ENCODE peak calls at places on chromosome 22, in four cellular contexts. T is HCT116, S is K562, P is SK-N-SH. B is an unnamed sample.

GRCh38 chr22:49216579-49216978 is 611.1 kb downstream of the BRD1 start:
- DNase-seq in T (no peak), S (no peak), P (no peak), B (no peak)

GRCh38 chr22:39478461-39478860 is 21.6 kb downstream of the MGAT3 start:
- DNase-seq in P (no peak), T (no peak), S (peak), B (no peak)

GRCh38 chr22:25753252-25753651 is 11.3 kb downstream of the MYO18B start:
- DNase-seq in T (no peak), P (no peak), S (no peak), B (no peak)

GRCh38 chr22:38172016-38172431 is 9.6 kb downstream of the PLA2G6 start:
- DNase-seq in S (no peak), P (no peak), T (no peak), B (no peak)

GRCh38 chr22:25051073-25051472 is 98.6 kb downstream of the KIAA1671 start:
- DNase-seq in P (peak), T (peak), S (no peak), B (no peak)

GRCh38 chr22:49237703-49238102 is 590.0 kb downstream of the BRD1 start:
- DNase-seq in P (no peak), T (no peak), S (no peak), B (no peak)

GRCh38 chr22:20315337-20316216 is 4.3 kb downstream of the DGCR6L start:
- DNase-seq in S (peak), P (no peak), T (no peak), B (no peak)

GRCh38 chr22:39277135-39277607 is 32.4 kb upstream of the PDGFB start:
- DNase-seq in S (no peak), T (no peak), P (no peak), B (no peak)

GRCh38 chr22:40512426-40513136 is 123.9 kb downstream of the MRTFA start:
- DNase-seq in S (no peak), P (no peak), T (no peak), B (peak)

GRCh38 chr22:32814289-32814865 is 12.9 kb downstream of the TIMP3 start:
- DNase-seq in S (no peak), P (no peak), T (no peak), B (no peak)

GRCh38 chr22:26065847-26066246 is 103.4 kb upstream of the SEZ6L start:
- DNase-seq in P (no peak), S (no peak), T (no peak), B (no peak)

GRCh38 chr22:18965526-18966421 is 29.7 kb upstream of the PRODH start:
- DNase-seq in P (no peak), S (no peak), T (no peak), B (no peak)

GRCh38 chr22:26259510-26259909 is 90.2 kb downstream of the SEZ6L start:
- DNase-seq in S (peak), P (no peak), T (peak), B (peak)

GRCh38 chr22:24117942-24118341 is 63.3 kb upstream of the SUSD2 start:
- DNase-seq in S (no peak), T (no peak), P (peak), B (no peak)

GRCh38 chr22:30427871-30428270 is 2.3 kb downstream of the MTFP1 start:
- DNase-seq in T (no peak), S (no peak), P (no peak), B (no peak)

GRCh38 chr22:38228873-38229740 is 27.3 kb downstream of the MAFF start:
- DNase-seq in S (no peak), T (peak), P (no peak), B (peak)

GRCh38 chr22:37355174-37355573 is 72.1 kb downstream of the ELFN2 start:
- DNase-seq in S (no peak), P (no peak), T (no peak), B (no peak)

GRCh38 chr22:33650244-33650643 is 270.0 kb downstream of the LARGE1 start:
- DNase-seq in T (no peak), P (no peak), S (no peak), B (no peak)

GRCh38 chr22:39717099-39717498 is 146.5 kb downstream of the CACNA1I start:
- DNase-seq in P (no peak), S (no peak), T (no peak), B (no peak)

GRCh38 chr22:23239429-23239828 is 59.1 kb downstream of the BCR start:
- DNase-seq in P (no peak), S (no peak), T (no peak), B (no peak)

GRCh38 chr22:24155597-24156145 is 25.6 kb upstream of the SUSD2 start:
- DNase-seq in P (peak), S (no peak), T (no peak), B (peak)

GRCh38 chr22:36355362-36355761 is 32.4 kb downstream of the MYH9 start:
- DNase-seq in T (no peak), S (no peak), P (no peak), B (no peak)

GRCh38 chr22:31647516-31647915 is 14.5 kb downstream of the PISD start:
- DNase-seq in P (no peak), T (no peak), S (no peak), B (no peak)

GRCh38 chr22:32880906-32881596 is 79.5 kb downstream of the TIMP3 start:
- DNase-seq in S (peak), T (no peak), P (peak), B (no peak)

GRCh38 chr22:28075260-28075981 is 156.4 kb upstream of the PITPNB start:
- DNase-seq in T (no peak), P (no peak), S (peak), B (peak)

GRCh38 chr22:50481440-50482106 is at the start of gene ADM2:
- DNase-seq in T (no peak), P (peak), S (peak), B (peak)

GRCh38 chr22:30486661-30487115 is 14.9 kb upstream of the SEC14L3 start:
- DNase-seq in S (no peak), T (no peak), P (no peak), B (no peak)

GRCh38 chr22:31228425-31228824 is 16.3 kb downstream of the LIMK2 start:
- DNase-seq in P (no peak), T (no peak), S (no peak), B (no peak)

GRCh38 chr22:38305481-38306448 is 11.5 kb downstream of the CSNK1E start:
- DNase-seq in P (no peak), T (no peak), S (peak), B (no peak)

GRCh38 chr22:38240734-38241252 is 32.0 kb downstream of the TMEM184B start:
- DNase-seq in T (peak), S (peak), P (no peak), B (no peak)

GRCh38 chr22:50146440-50147228 is 23.9 kb upstream of the PANX2 start:
- DNase-seq in P (peak), S (peak), T (peak), B (peak)

DNA sequence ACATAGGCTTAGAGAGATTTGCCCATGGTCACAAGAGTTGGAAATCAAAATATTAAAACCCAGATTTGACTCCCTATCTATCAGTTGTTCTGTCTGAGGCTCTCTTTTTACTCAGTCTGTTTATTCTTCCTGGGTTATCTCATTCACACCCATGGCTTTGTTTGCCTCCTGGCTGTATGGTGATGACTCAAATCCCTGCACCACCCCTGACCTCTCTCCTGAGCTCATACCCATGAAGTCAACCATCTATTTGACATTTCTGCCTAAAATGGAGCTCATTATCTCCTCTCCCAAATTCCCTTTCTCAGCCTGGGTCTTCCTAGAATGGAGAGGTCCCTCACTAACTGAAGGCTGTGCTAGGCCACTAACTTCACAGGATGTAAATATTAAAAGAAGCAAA is 27.8 kb upstream of the CCDC134 start:
- DNase-seq in T (no peak), S (no peak), P (no peak), B (peak)
- TF ChIP-seq ELF1 in T (no peak), S (no peak), P (no peak), B (no peak)

GRCh38 chr22:46064966-46065666 is 85.2 kb upstream of the PPARA start:
- DNase-seq in P (no peak), S (no peak), T (no peak), B (no peak)
- TF ChIP-seq ELF1 in P (no peak), S (no peak), T (no peak), B (no peak)

DNA sequence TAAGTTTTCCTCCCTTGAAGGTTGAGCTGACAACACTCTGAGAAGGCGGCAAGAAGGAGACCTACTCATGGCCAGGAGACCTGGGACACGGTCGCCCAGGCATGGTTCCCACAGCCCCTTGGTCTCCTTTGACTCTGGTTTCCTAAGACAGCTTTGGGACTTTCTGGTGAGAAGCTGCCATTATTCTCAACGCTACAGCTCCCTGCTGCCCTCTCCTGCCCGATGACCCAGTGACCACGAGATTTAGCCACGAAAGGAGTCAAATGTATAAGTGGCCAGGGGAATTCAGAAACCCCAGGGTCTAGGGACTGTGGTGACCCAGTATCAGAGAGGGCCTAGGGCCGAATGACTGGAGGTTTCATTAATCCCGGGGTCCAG is 696 bp upstream of the SDF2L1 start:
- DNase-seq in P (peak), S (peak), T (no peak), B (peak)
- TF ChIP-seq ELF1 in P (no peak), S (no peak), T (no peak), B (no peak)

DNA sequence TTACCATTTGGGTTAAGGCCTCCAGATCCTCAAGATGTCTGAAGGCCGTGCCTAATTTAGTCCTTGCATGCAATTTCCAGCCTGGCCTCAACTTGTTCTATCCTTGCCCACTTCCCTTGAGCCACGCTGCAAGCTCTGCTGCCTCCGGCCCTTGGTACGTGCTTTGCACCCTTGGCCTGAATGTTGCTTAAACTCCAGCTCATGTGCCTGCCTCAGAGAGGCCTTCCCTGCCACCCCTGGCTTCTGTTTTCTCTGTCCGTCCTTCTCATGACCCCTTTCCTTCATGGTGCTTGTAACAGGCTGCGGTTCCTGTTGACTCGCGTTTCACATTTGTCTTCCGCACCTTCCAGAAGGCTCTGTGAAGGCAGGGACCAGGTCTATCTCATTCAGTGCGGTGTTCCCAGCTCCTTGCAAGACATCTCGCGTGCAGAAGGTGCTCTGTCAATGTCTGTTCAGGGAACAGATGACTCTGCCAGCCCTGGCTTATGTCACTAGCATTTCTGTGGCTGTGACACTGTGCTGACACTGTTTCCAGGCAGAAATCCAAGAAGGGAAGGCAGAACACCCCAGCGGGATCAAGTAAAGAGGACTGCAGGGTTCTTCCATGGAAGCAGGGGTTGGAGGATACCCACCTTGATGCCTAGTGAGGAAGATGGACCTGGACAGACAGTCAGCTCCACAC is 61.8 kb downstream of the FBLN1 start:
- DNase-seq in T (no peak), P (no peak), S (no peak), B (no peak)
- TF ChIP-seq ELF1 in T (no peak), P (no peak), S (no peak), B (no peak)

GRCh38 chr22:48106215-48106614 is 1343.8 kb downstream of the TBC1D22A start:
- DNase-seq in P (no peak), T (no peak), S (no peak), B (no peak)
- TF ChIP-seq ELF1 in P (no peak), T (no peak), S (no peak), B (no peak)

DNA sequence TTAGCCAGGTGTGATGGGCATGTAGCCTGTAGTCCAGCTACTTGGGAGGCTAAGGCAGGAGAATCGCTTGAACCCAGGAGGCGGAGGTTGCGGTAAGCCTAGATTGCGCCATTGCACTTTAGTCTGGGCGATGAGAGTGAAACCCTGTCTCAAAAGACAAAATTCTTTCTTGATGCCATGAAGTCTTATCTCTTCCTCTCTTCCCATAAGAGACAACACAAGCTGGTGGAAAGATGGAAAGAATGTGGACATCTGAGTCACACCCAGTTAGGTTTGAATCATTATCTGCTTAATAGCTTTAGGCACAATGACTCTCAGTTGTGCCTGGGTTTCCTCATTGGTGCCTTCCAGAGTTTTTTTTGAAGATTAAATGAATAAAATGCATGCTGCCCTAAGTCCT is 35.3 kb downstream of the KREMEN1 start:
- DNase-seq in T (peak), S (no peak), P (no peak), B (no peak)
- TF ChIP-seq ELF1 in T (no peak), S (no peak), P (no peak), B (no peak)

GRCh38 chr22:17912942-17913704 is 111.2 kb downstream of the MICAL3 start:
- DNase-seq in S (no peak), P (no peak), T (no peak), B (no peak)
- TF ChIP-seq ELF1 in S (no peak), P (no peak), T (no peak), B (no peak)

GRCh38 chr22:46578824-46579561 is 41.2 kb upstream of the GRAMD4 start:
- DNase-seq in T (no peak), P (peak), S (peak), B (peak)
- TF ChIP-seq ELF1 in T (no peak), P (no peak), S (no peak), B (no peak)

GRCh38 chr22:17366830-17367229 is 2.4 kb upstream of the CECR2 start:
- DNase-seq in T (peak), S (peak), P (peak), B (no peak)
- TF ChIP-seq ELF1 in T (no peak), S (peak), P (no peak), B (no peak)